ENCODE peak calls at places on chromosomes 12 and 14, in four cellular contexts. A is GM23338, O is esophagus squamous epithelium, R is heart left ventricle. J is an unnamed sample.

GRCh38 chr14:25518347-25518746 is 468.4 kb upstream of the STXBP6 start:
- DNase-seq in A (no peak), O (no peak), R (no peak), J (no peak)

GRCh38 chr14:68523994-68524725 is 268.7 kb downstream of the ZFP36L1 start:
- DNase-seq in A (no peak), O (no peak), R (no peak), J (peak; percentile 69)

GRCh38 chr12:67459578-67459977 is 189.0 kb upstream of the DYRK2 start:
- DNase-seq in A (no peak), O (no peak), R (no peak), J (no peak)

GRCh38 chr14:95463173-95463901 is 53.1 kb downstream of the SYNE3 start:
- DNase-seq in A (no peak), O (no peak), R (no peak), J (peak; percentile 59)

GRCh38 chr12:8698830-8699330 is 1.1 kb downstream of the RIMKLB start:
- DNase-seq in A (no peak), O (no peak), R (no peak), J (no peak)

GRCh38 chr12:46560078-46560477 is 187.5 kb upstream of the SLC38A2 start:
- DNase-seq in A (no peak), O (no peak), R (no peak), J (no peak)

GRCh38 chr14:49940805-49941421 is 48.0 kb downstream of the ARF6 start:
- DNase-seq in A (no peak), O (no peak), R (no peak), J (no peak)

GRCh38 chr14:31682768-31683167 is 121.6 kb downstream of the NUBPL start:
- DNase-seq in A (no peak), O (no peak), R (no peak), J (no peak)

GRCh38 chr12:24821691-24822090 is 127.2 kb downstream of the BCAT1 start:
- DNase-seq in A (no peak), O (no peak), R (no peak), J (no peak)

GRCh38 chr12:124455336-124455735 is 112.1 kb downstream of the NCOR2 start:
- DNase-seq in A (no peak), O (no peak), R (no peak), J (no peak)

GRCh38 chr12:124454352-124454725 is 113.1 kb downstream of the NCOR2 start:
- DNase-seq in A (no peak), O (no peak), R (no peak), J (no peak)

GRCh38 chr12:124453419-124454351 is 113.7 kb downstream of the NCOR2 start:
- DNase-seq in A (no peak), O (peak; percentile 56), R (peak; percentile 91), J (peak; percentile 42)

GRCh38 chr12:124456133-124456651 is 111.2 kb downstream of the NCOR2 start:
- DNase-seq in A (no peak), O (no peak), R (no peak), J (no peak)

GRCh38 chr12:124454735-124455134 is 112.7 kb downstream of the NCOR2 start:
- DNase-seq in A (no peak), O (no peak), R (no peak), J (no peak)
- H3K27ac ChIP-seq in A (no peak overlapping the region), O (peak overlapping the region; percentile 86), R (peak overlapping the region; percentile 89), J (no peak overlapping the region)

GRCh38 chr12:6430124-6430989 is 14.4 kb upstream of the CD27 start:
- DNase-seq in A (no peak), O (no peak), R (peak; percentile 69), J (peak; percentile 77)
- H3K4me1 ChIP-seq in A (peaks cover 15% of the 10 kb centered on the region), O (peaks cover 16% of the 10 kb centered on the region), R (peaks cover 14% of the 10 kb centered on the region), J (peaks cover 5% of the 10 kb centered on the region)

DNA sequence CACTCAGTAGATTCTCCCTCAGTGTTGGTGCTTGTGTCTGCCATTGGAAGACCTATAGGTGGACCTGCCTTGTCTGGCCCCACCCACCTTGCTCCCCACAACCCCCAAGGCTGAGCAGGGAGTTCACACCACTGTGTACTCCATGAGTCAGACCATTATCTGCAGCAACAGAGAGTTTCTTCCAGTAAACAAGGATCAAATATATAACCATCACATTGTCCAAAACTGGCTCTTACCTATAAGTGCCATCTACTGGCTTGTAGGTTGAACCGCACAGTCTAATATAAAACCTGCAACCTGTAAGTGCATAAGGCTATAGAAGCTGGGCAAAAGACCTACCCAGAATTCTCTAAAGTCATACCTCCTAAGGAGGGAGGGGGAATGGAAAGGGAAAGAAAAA is 7.9 kb downstream of the TAS2R13 start:
- DNase-seq in A (no peak), O (no peak), R (no peak), J (no peak)
- TF ChIP-seq CTCF in A (peak; percentile 38), O (peak; percentile 47), R (no peak), J (no peak)

GRCh38 chr12:50610171-50610570 is 105.4 kb downstream of the DIP2B start:
- DNase-seq in A (no peak), O (no peak), R (no peak), J (no peak)

GRCh38 chr12:50611021-50611420 is 106.2 kb downstream of the DIP2B start:
- DNase-seq in A (no peak), O (no peak), R (no peak), J (no peak)

GRCh38 chr12:50614167-50614762 is 109.5 kb downstream of the DIP2B start:
- DNase-seq in A (peak; percentile 74), O (no peak), R (no peak), J (no peak)

GRCh38 chr12:50613463-50613862 is 108.7 kb downstream of the DIP2B start:
- DNase-seq in A (peak; percentile 34), O (no peak), R (no peak), J (no peak)

GRCh38 chr12:50612882-50613281 is 108.1 kb downstream of the DIP2B start:
- DNase-seq in A (no peak), O (no peak), R (no peak), J (no peak)
- H3K27ac ChIP-seq in A (peak overlapping the region; percentile 88), O (no peak overlapping the region), R (no peak overlapping the region), J (no peak overlapping the region)

GRCh38 chr12:53198470-53199110 is 8.5 kb downstream of the ITGB7 start:
- DNase-seq in A (no peak), O (no peak), R (no peak), J (no peak)
- H3K4me1 ChIP-seq in A (no peaks in the 10 kb centered on the region), O (peaks cover 4% of the 10 kb centered on the region), R (peaks cover 12% of the 10 kb centered on the region), J (peaks cover 23% of the 10 kb centered on the region)

DNA sequence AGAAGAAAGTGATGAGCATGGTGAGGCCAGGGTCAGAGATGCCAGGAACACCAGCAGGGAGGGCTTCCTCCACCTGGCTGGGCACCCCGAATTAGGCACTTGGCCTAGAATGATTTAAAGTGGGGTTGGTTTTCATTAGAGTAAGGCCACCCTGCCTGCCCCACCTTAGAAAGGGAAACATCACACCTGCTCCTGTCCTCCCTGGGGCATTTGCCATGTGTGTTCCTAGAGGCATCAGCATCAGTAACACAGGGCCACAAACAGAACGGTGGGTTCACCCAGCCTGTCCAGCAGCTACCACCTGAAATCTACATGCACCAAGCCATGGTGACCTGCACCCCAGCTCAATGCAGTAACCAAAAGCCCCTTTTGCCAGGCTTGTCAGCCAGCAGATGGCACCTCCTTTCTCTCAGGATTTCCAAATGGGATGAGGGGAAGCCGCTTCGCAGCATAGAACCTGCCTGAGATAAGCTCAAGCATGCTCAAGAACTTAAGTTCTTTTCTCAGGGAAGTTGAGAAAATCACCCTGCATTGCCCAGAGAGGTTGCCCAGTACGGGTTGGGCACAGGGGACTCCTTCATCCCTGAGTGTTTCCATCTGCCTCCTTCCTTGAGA is 338.8 kb downstream of the DPF3 start:
- DNase-seq in A (no peak), O (no peak), R (no peak), J (no peak)
- TF ChIP-seq CTCF in A (peak; percentile 28), O (no peak), R (no peak), J (no peak)

GRCh38 chr14:72182773-72183432 is 250.7 kb downstream of the RGS6 start:
- DNase-seq in A (no peak), O (no peak), R (no peak), J (peak; percentile 30)
- H3K27ac ChIP-seq in A (no peak overlapping the region), O (no peak overlapping the region), R (no peak overlapping the region), J (peak overlapping the region; percentile 44)

DNA sequence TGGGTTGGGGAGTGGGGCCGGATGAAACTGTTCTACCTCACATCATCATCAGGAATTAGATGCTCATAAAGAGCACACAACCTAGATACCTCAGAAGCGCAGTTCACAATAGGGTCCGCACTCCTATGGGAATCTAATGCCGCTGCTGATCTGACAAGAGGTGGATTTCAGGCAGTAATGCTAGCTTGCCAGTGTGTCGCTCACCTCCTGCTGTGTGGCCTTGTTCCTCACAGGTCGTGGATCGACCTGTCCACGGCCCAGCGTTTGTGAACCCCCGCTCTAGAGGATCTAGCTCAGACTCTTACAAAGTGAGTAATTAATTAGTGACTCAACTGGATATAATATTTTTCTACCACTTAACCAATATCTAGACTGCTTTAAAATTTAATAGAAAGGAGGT is 5.8 kb downstream of the PPP1R12A start:
- DNase-seq in A (peak; percentile 62), O (no peak), R (no peak), J (no peak)
- H3K4me1 ChIP-seq in A (peaks cover 34% of the 10 kb centered on the region), O (no peaks in the 10 kb centered on the region), R (peaks cover 64% of the 10 kb centered on the region), J (peaks cover 16% of the 10 kb centered on the region)